ENCODE peak calls at places on chromosome 19, in ten cellular contexts. D, R, Y, Q, X, W, J, I, P and V are unnamed samples.

GRCh38 chr19:7911509-7912143 is 3.0 kb upstream of the TGFBR3L start:
- DNase-seq in D (no peak), R (no peak), Y (no peak), Q (no peak), X (no peak), W (peak), J (no peak), I (no peak), P (no peak), V (no peak)

GRCh38 chr19:47813304-47813994 is 8.3 kb upstream of the CRX start:
- DNase-seq in D (peak), R (peak), Y (peak), Q (peak), X (peak), W (peak), J (peak), I (peak), P (peak), V (peak)

GRCh38 chr19:13553880-13554400 is 47.7 kb upstream of the CACNA1A start:
- DNase-seq in D (no peak), R (no peak), Y (no peak), Q (no peak), X (no peak), W (no peak), J (no peak), I (no peak), P (no peak), V (no peak)

GRCh38 chr19:57302020-57302465 is 18.2 kb upstream of the ZNF543 start:
- DNase-seq in D (peak), R (no peak), Y (no peak), Q (peak), X (no peak), W (no peak), J (no peak), I (peak), P (no peak), V (no peak)

GRCh38 chr19:56110515-56111448 is 10.3 kb downstream of the ZNF787 start:
- DNase-seq in D (peak), R (no peak), Y (no peak), Q (no peak), X (peak), W (peak), J (no peak), I (peak), P (no peak), V (no peak)

GRCh38 chr19:15629003-15629880 is 11.5 kb upstream of the CYP4F3 start:
- DNase-seq in D (peak), R (peak), Y (peak), Q (peak), X (peak), W (peak), J (peak), I (peak), P (peak), V (peak)

GRCh38 chr19:29321116-29321515 is 108.2 kb upstream of the UQCRFS1 start:
- DNase-seq in D (no peak), R (no peak), Y (no peak), Q (no peak), X (no peak), W (no peak), J (no peak), I (no peak), P (no peak), V (no peak)

GRCh38 chr19:6354098-6354674 is 7.1 kb upstream of the CLPP start:
- DNase-seq in D (no peak), R (no peak), Y (no peak), Q (no peak), X (no peak), W (no peak), J (no peak), I (no peak), P (no peak), V (no peak)

GRCh38 chr19:33410915-33411401 is 37.4 kb downstream of the CEBPG start:
- DNase-seq in D (no peak), R (no peak), Y (no peak), Q (no peak), X (no peak), W (peak), J (no peak), I (no peak), P (no peak), V (no peak)

GRCh38 chr19:6531956-6532243 is 1.1 kb downstream of the TNFSF9 start:
- DNase-seq in D (no peak), R (no peak), Y (no peak), Q (no peak), X (no peak), W (no peak), J (no peak), I (no peak), P (no peak), V (no peak)

GRCh38 chr19:19490247-19490968 is 24.9 kb downstream of the TSSK6 start:
- DNase-seq in D (peak), R (peak), Y (peak), Q (peak), X (peak), W (peak), J (peak), I (peak), P (peak), V (peak)

GRCh38 chr19:55930996-55931515 is 1.1 kb downstream of the NLRP13 start:
- DNase-seq in D (no peak), R (no peak), Y (no peak), Q (no peak), X (no peak), W (no peak), J (no peak), I (no peak), P (no peak), V (no peak)

DNA sequence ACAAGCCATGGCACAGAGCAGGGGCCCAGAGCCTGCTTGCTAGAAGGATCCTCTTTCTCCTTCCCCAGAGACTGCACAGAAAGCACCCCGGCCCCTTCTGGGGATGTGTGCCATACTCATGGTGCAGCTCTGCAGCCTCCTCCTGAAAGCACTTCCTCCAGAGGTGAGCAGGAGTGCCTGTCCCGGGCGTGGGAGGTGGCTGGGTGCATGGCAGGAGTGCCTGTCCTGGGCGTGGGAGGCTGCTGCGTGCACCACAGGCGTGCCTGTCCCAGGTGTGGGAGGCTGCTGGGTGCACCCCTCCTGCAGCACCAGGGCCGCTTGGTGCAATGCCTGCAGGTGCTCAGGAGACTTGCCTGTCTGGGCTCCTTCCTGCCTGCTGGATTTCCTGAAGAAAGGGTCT is 913.3 kb downstream of the UQCRFS1 start:
- DNase-seq in D (no peak), R (no peak), Y (no peak), Q (peak), X (no peak), W (no peak), J (no peak), I (no peak), P (no peak), V (no peak)
- TF ChIP-seq POLR2A in D (no peak), R (no peak), Y (no peak), Q (no peak), X (no peak), W (no peak), J (no peak), I (no peak), P (no peak), V (no peak)

DNA sequence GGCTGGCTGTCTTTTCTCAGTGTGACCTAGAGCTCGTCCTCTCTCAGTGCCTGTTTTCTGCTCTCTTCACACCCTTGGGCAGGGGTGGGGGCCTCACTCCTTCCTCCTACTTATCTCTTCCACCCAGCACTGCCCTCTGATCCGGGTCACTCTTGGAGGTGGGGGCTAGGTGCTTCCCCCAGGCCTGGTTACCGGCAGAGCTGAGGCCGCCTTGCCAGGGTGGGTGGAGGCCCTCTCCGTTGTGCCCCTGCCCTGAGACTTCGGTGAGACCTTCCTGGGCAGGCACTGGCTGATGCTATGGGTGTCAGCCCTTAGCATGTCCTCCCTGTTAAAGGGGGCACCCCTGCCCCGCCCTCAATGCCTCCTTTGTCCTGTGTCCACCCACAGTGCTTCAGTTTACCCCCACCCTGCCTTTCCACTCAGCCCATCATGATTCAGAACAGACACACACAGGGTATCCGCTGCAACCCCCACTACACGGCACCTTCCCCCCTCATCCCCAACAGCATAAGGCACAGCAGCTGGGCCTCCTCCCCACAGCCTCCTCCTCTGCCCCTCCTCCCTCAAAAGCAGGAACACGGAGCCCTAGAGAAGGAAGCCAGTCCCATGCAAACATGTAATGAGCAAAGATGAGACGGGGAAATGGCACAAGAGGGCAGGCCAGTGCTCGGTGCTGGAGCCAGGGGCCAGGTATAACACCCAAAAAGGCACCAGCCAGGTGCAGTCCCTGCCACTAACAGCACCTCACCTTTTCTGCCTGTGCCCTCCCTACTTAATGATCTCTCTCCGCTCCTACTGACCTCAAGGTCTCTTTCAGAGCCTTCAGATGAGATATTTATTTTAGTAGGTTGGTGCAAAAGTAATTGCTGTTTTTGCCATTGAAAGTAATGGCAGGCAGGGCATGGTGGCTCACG is 9.8 kb downstream of the ZGLP1 start:
- DNase-seq in D (no peak), R (no peak), Y (no peak), Q (peak), X (no peak), W (no peak), J (no peak), I (no peak), P (no peak), V (no peak)
- TF ChIP-seq POLR2A in D (no peak), R (no peak), Y (no peak), Q (no peak), X (no peak), W (no peak), J (no peak), I (no peak), P (no peak), V (no peak)

GRCh38 chr19:39428309-39429112 is 7.2 kb downstream of the RPS16 start:
- DNase-seq in D (peak), R (no peak), Y (peak), Q (no peak), X (peak), W (peak), J (no peak), I (peak), P (no peak), V (no peak)

GRCh38 chr19:39432677-39433025 is 3.1 kb downstream of the RPS16 start:
- DNase-seq in D (no peak), R (no peak), Y (no peak), Q (no peak), X (no peak), W (no peak), J (no peak), I (no peak), P (no peak), V (no peak)

GRCh38 chr19:39427707-39428106 is 8.0 kb downstream of the RPS16 start:
- DNase-seq in D (no peak), R (no peak), Y (no peak), Q (no peak), X (no peak), W (no peak), J (no peak), I (no peak), P (no peak), V (no peak)

GRCh38 chr19:39433480-39434079 is 2.2 kb downstream of the RPS16 start:
- DNase-seq in D (no peak), R (no peak), Y (no peak), Q (no peak), X (no peak), W (no peak), J (no peak), I (no peak), P (no peak), V (no peak)

GRCh38 chr19:39430675-39431593 is 4.8 kb downstream of the RPS16 start:
- DNase-seq in D (peak), R (no peak), Y (no peak), Q (peak), X (no peak), W (no peak), J (no peak), I (peak), P (no peak), V (no peak)
- TF ChIP-seq POLR2A in D (peak), R (peak), Y (no peak), Q (no peak), X (peak), W (no peak), J (no peak), I (peak), P (no peak), V (no peak)

GRCh38 chr19:49512970-49513745 is 697 bp downstream of the FCGRT start:
- DNase-seq in D (no peak), R (no peak), Y (peak), Q (peak), X (peak), W (peak), J (no peak), I (no peak), P (no peak), V (peak)
- TF ChIP-seq POLR2A in D (no peak), R (no peak), Y (no peak), Q (no peak), X (no peak), W (peak), J (peak), I (no peak), P (no peak), V (peak)

GRCh38 chr19:44954649-44955499 is at the start of gene CLPTM1:
- DNase-seq in D (peak), R (peak), Y (peak), Q (peak), X (peak), W (peak), J (peak), I (peak), P (peak), V (peak)
- TF ChIP-seq POLR2A in D (peak), R (peak), Y (peak), Q (peak), X (peak), W (peak), J (peak), I (peak), P (peak), V (peak)

DNA sequence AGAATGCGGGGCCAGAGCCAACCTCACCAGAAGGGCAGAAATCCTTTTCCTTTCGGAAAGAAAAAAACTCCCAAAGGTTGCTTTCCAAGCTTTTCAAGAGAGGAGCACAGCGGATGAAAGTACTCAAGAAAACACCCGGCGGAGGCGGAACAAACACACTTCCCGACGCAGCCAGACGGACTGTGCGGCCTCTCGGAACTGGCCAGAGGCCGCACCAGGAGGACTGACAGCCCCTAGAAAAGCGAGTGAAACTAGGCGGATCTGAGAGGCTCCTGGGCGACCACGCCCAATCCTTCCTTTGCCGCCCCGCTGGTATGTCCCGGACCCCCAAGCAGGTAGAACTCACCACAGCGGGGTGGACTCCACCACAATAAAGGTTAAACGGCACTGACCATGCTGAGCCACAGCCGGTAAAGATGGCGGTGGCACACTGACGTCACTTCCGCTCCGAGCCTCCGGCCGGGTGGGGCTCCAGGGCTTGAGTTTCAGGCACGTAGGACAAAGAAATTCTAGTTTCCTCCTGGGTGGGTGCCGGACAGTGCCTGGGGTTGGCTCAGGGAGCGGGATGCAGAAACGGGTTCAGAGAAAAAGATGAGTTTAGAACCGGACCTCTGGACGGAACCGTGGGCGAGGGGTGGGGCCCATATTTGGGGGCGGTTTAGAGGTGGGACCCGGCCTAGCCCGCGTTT is at the start of gene ZNF562:
- DNase-seq in D (peak), R (peak), Y (peak), Q (peak), X (peak), W (peak), J (peak), I (peak), P (peak), V (peak)
- TF ChIP-seq POLR2A in D (peak), R (peak), Y (no peak), Q (no peak), X (peak), W (peak), J (peak), I (peak), P (no peak), V (peak)

DNA sequence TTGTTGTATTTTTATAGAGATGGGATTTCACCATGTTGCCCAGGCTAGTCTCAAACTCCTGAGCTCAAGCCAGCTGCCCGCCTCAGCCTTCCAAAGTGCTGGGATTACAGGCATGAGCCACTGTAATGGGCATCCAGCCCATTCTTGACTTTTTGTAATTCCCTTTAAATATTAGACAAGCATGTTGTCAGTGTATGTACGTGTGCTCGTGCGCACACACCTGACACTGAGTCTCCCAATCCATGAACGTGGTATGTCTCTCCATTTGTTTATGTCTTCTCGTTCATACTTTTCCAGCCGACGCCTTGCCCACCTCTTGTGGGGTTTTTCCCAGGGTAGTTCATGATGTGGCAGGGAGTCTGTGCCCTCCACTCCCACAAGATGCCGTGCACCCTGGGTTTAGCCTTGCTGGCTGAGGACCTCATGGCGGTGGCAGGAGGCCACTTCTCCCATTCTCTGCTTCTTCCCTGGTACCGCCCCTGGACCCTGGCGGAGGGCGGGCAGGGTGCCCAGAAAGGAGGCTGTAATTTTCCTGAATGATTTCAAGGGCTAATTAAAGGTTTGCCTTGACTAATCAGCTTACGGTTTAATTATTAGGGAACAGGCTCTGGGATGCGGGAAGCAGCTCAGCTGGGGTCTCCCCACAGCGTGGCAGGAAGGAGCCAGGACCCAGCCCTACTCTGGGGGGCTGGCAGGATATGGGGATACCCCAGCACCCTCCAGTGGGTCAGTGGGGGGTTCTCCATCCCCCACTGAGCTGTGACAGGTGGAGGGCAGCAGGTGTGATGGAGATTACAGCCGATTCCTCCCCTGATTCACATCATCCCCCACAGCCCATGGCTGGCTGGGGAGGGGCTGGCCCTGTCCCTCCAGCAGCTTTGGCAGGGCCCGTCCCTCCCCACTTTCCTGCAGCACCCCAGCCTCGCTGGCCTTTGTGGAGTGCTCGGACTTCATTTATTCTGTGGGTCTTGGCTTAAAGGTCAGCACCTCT is 12.9 kb downstream of the PAK4 start:
- DNase-seq in D (no peak), R (no peak), Y (no peak), Q (no peak), X (no peak), W (no peak), J (no peak), I (no peak), P (no peak), V (no peak)
- TF ChIP-seq POLR2A in D (no peak), R (no peak), Y (no peak), Q (no peak), X (no peak), W (no peak), J (no peak), I (no peak), P (no peak), V (no peak)

GRCh38 chr19:45782162-45782623 is at the start of gene DMPK:
- DNase-seq in D (no peak), R (no peak), Y (peak), Q (no peak), X (peak), W (no peak), J (no peak), I (no peak), P (no peak), V (no peak)
- TF ChIP-seq POLR2A in D (no peak), R (no peak), Y (no peak), Q (no peak), X (peak), W (no peak), J (peak), I (no peak), P (no peak), V (no peak)

GRCh38 chr19:1634938-1635243 is 17.5 kb downstream of the TCF3 start:
- DNase-seq in D (no peak), R (no peak), Y (no peak), Q (no peak), X (no peak), W (no peak), J (no peak), I (no peak), P (no peak), V (no peak)
- TF ChIP-seq POLR2A in D (no peak), R (peak), Y (no peak), Q (no peak), X (no peak), W (no peak), J (no peak), I (no peak), P (no peak), V (no peak)